ENCODE peak calls at places on chromosomes 13 and 19, in four cellular contexts. E is OCI-LY7, P is cardiac muscle cell, S is neural progenitor cell. A is an unnamed sample.
A peak's percentile ranks its signal among the peaks of the same experiment; 100 is the strongest.

GRCh38 chr19:28864577-28865042 is 348.3 kb downstream of the UQCRFS1 start:
- DNase-seq in E (no peak), P (peak; percentile 37), S (no peak), A (no peak)

GRCh38 chr13:76148374-76148773 is 512.2 kb downstream of the LMO7 start:
- DNase-seq in E (no peak), P (no peak), S (no peak), A (no peak)

GRCh38 chr19:47239610-47240296 is 8.8 kb upstream of the BBC3 start:
- DNase-seq in E (no peak), P (peak; percentile 59), S (peak; percentile 89), A (no peak)

GRCh38 chr13:43272866-43273265 is 249.5 kb downstream of the DNAJC15 start:
- DNase-seq in E (no peak), P (no peak), S (peak; percentile 16), A (no peak)

GRCh38 chr19:29376855-29377354 is 148.9 kb upstream of the VSTM2B start:
- DNase-seq in E (no peak), P (no peak), S (no peak), A (no peak)

GRCh38 chr13:72567566-72567965 is 159.9 kb downstream of the MZT1 start:
- DNase-seq in E (no peak), P (no peak), S (no peak), A (no peak)

GRCh38 chr19:17394891-17395415 is 957 bp upstream of the CCDC194 start:
- DNase-seq in E (peak; percentile 66), P (peak; percentile 51), S (peak; percentile 72), A (peak; percentile 74)

GRCh38 chr13:42548731-42549554 is 25.0 kb upstream of the TNFSF11 start:
- DNase-seq in E (peak; percentile 6), P (no peak), S (no peak), A (no peak)

GRCh38 chr19:54209058-54209747 is 8.5 kb downstream of the RPS9 start:
- DNase-seq in E (no peak), P (no peak), S (no peak), A (no peak)

GRCh38 chr13:60112771-60113170 is 51.0 kb downstream of the DIAPH3 start:
- DNase-seq in E (no peak), P (no peak), S (no peak), A (no peak)

GRCh38 chr19:10262771-10263170 is 8.1 kb upstream of the ICAM1 start:
- DNase-seq in E (no peak), P (no peak), S (no peak), A (no peak)

GRCh38 chr13:110109910-110110309 is 197.0 kb downstream of the COL4A1 start:
- DNase-seq in E (no peak), P (peak; percentile 23), S (peak; percentile 52), A (peak; percentile 65)

GRCh38 chr19:19261350-19262189 is 11.5 kb downstream of the TM6SF2 start:
- DNase-seq in E (no peak), P (peak; percentile 57), S (peak; percentile 89), A (no peak)

GRCh38 chr13:25906211-25906661 is 145.6 kb downstream of the SHISA2 start:
- DNase-seq in E (peak; percentile 59), P (no peak), S (no peak), A (no peak)

GRCh38 chr19:11781295-11782057 is 14.7 kb downstream of the ZNF441 start:
- DNase-seq in E (no peak), P (no peak), S (no peak), A (no peak)

GRCh38 chr19:58346961-58347929 is 6.0 kb downstream of the A1BG start:
- DNase-seq in E (peak; percentile 89), P (peak; percentile 91), S (peak; percentile 89), A (peak; percentile 74)

GRCh38 chr13:76036176-76036575 is 400.0 kb downstream of the LMO7 start:
- DNase-seq in E (no peak), P (no peak), S (no peak), A (no peak)

GRCh38 chr19:18173572-18174294 is at the start of gene IFI30:
- DNase-seq in E (peak; percentile 90), P (peak; percentile 58), S (peak; percentile 76), A (peak; percentile 80)

GRCh38 chr13:75263741-75264407 is 218.1 kb downstream of the TBC1D4 start:
- DNase-seq in E (no peak), P (no peak), S (no peak), A (no peak)

GRCh38 chr13:85236431-85236830 is 562.8 kb downstream of the SLITRK6 start:
- DNase-seq in E (no peak), P (no peak), S (no peak), A (peak; percentile 58)

GRCh38 chr13:47794963-47795362 is 206.1 kb downstream of the SUCLA2 start:
- DNase-seq in E (peak; percentile 3), P (no peak), S (no peak), A (peak; percentile 27)

GRCh38 chr13:46759861-46760260 is 37.1 kb downstream of the ESD start:
- DNase-seq in E (peak; percentile 16), P (no peak), S (no peak), A (no peak)

GRCh38 chr13:77397636-77398035 is 70.7 kb upstream of the MYCBP2 start:
- DNase-seq in E (no peak), P (no peak), S (no peak), A (no peak)

GRCh38 chr13:23983671-23984070 is 86.4 kb upstream of the C1QTNF9B start:
- DNase-seq in E (no peak), P (no peak), S (no peak), A (no peak)

GRCh38 chr13:36673838-36674326 is at the start of gene SERTM1:
- DNase-seq in E (no peak), P (peak; percentile 82), S (peak; percentile 94), A (peak; percentile 2)

GRCh38 chr13:26941345-26942174 is 181.0 kb upstream of the GPR12 start:
- DNase-seq in E (no peak), P (no peak), S (no peak), A (peak; percentile 8)

GRCh38 chr13:19634129-19634740 is 776 bp downstream of the MPHOSPH8 start:
- DNase-seq in E (peak; percentile 23), P (peak; percentile 33), S (peak; percentile 19), A (no peak)
- TF ChIP-seq CTCF in E (no peak), P (no peak), S (no peak), A (no peak)

GRCh38 chr13:88651531-88651930 is 980.4 kb downstream of the SLITRK5 start:
- DNase-seq in E (no peak), P (no peak), S (no peak), A (no peak)

DNA sequence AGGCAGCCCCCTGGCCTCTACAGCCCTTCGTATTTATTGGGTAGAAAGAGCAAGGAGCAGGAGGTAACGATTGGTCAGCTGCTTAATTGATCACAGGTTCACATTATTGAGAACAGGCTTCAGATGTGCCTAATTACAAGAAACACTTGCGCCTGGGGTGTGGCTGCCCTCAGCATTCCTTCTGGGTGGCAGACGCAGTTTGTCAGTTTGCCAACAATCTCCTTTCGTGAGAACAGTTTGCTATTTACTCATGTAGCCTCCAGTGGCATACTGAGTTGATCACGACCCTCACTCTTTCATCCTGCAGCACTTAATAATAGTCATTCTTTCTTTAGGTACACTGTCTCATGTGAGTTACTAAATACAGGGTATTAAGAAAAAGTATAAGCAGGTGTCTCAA is 985.6 kb downstream of the SLITRK5 start:
- DNase-seq in E (no peak), P (no peak), S (no peak), A (no peak)
- H3K27ac ChIP-seq in E (no peak overlapping the region), P (no peak overlapping the region), S (no peak overlapping the region), A (no peak overlapping the region)

GRCh38 chr13:112709825-112710783 is 20.3 kb downstream of the ATP11A start:
- DNase-seq in E (no peak), P (no peak), S (no peak), A (no peak)

GRCh38 chr13:112708560-112709240 is 18.9 kb downstream of the ATP11A start:
- DNase-seq in E (no peak), P (no peak), S (no peak), A (no peak)

GRCh38 chr13:112711528-112712265 is 21.9 kb downstream of the ATP11A start:
- DNase-seq in E (no peak), P (peak; percentile 87), S (peak; percentile 95), A (peak; percentile 99)

GRCh38 chr13:112712451-112712881 is 22.6 kb downstream of the ATP11A start:
- DNase-seq in E (no peak), P (no peak), S (no peak), A (no peak)

DNA sequence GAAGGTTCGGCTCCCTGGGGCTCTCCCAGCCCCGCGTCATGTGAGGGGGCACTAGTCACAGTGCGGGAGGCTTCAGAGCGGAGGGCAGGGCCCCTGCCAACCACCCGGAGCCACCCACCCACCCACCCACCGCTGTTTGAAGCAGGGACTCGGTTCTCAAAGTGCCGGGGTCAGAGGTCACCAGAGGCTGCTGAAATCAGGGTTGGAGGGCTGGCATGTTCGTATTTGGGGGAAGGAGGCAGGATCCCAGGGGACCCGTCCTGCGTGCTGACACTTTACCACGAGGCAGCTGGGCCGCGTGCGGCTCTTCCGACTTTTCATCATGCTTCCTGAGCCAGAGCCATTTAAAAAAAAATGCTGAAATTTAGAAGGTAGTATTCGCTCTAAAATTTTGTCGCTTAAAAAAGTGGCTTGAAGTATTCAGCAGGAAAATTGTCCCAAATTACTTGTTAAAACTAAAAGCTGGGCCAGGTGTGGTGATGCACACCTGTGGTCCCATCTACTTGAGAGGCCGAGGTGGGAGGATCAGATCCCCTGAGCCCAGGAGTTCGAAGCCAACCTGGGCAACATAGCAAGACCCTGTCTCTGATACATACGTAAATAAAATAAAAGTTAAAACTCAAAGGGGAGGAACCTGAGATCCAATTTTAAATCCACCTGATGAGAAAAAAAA is 21.2 kb downstream of the ATP11A start:
- DNase-seq in E (no peak), P (no peak), S (no peak), A (no peak)
- TF ChIP-seq CTCF in E (no peak), P (no peak), S (no peak), A (no peak)

GRCh38 chr19:679418-680286 is 3.5 kb downstream of the FSTL3 start:
- DNase-seq in E (peak; percentile 54), P (peak; percentile 70), S (peak; percentile 76), A (peak; percentile 58)

GRCh38 chr19:677201-677600 is 1.0 kb downstream of the FSTL3 start:
- DNase-seq in E (no peak), P (no peak), S (no peak), A (peak; percentile 85)

GRCh38 chr19:677601-678380 is 1.6 kb downstream of the FSTL3 start:
- DNase-seq in E (peak; percentile 42), P (no peak), S (no peak), A (peak; percentile 76)

GRCh38 chr19:680287-681028 is 4.3 kb downstream of the FSTL3 start:
- DNase-seq in E (peak; percentile 98), P (peak; percentile 98), S (peak; percentile 99), A (peak; percentile 96)

DNA sequence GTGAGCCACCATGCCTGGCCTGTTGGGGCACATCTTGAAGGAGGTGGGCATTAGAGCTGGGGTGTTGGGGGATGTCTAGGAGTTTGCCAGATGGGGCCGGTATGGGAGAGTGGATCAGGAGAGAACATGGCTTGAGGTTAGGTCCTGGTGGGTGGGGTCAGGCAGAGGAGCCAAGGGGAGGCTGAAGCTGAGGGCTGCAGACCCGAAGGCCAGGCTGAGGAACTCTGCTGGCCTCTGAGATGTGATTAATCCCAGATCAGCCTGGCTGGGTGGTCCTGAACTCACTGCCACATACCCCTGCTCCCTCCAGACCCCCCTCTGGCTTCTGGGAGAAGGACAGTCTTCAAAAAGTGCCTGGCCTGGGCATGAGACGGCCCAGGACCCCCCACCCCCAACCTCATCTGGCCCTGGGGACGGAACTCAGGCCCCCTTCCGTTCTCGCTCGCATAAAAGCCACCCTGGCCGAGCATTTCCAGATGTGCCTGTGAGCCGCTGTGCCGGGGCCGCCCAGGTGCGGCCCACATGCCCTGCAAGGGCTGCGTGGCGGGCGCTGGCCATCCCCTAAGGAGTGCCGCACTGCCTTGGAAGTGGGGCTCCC is 2.7 kb downstream of the FSTL3 start:
- DNase-seq in E (no peak), P (no peak), S (no peak), A (no peak)
- H3K27ac ChIP-seq in E (no peak overlapping the region), P (no peak overlapping the region), S (no peak overlapping the region), A (peak overlapping the region; percentile 98)